ENCODE peak calls at places on chromosomes 16 and 17, in four cellular contexts. O is cardiac fibroblast, L is neural crest cell, E is dorsolateral prefrontal cortex. Y is an unnamed sample.

GRCh38 chr16:88955906-88956305 is 21.1 kb downstream of the CBFA2T3 start:
- DNase-seq in O (no peak), L (no peak), E (no peak), Y (no peak)

GRCh38 chr16:30609002-30609927 is 924 bp downstream of the ZNF689 start:
- DNase-seq in O (peak), L (peak), E (peak), Y (peak)

GRCh38 chr17:1904273-1905052 is 74.7 kb downstream of the RPA1 start:
- DNase-seq in O (no peak), L (no peak), E (no peak), Y (peak)

GRCh38 chr17:36602030-36602737 is 801 bp downstream of the MRM1 start:
- DNase-seq in O (no peak), L (no peak), E (peak), Y (no peak)

GRCh38 chr17:16013943-16014407 is 14.4 kb downstream of the TTC19 start:
- DNase-seq in O (peak), L (peak), E (no peak), Y (no peak)

GRCh38 chr17:56598471-56598870 is 5.0 kb downstream of the NOG start:
- DNase-seq in O (no peak), L (no peak), E (no peak), Y (no peak)

GRCh38 chr17:42408076-42408475 is 15.0 kb downstream of the CAVIN1 start:
- DNase-seq in O (peak), L (peak), E (peak), Y (no peak)

GRCh38 chr17:29838961-29839360 is 91.1 kb downstream of the SSH2 start:
- DNase-seq in O (peak), L (peak), E (peak), Y (no peak)

GRCh38 chr17:38745545-38745944 is 2.6 kb downstream of the PCGF2 start:
- DNase-seq in O (no peak), L (no peak), E (no peak), Y (no peak)

GRCh38 chr17:49846938-49847712 is 744 bp downstream of the TAC4 start:
- DNase-seq in O (no peak), L (no peak), E (no peak), Y (no peak)

GRCh38 chr17:83109793-83110645 is 30.6 kb downstream of the METRNL start:
- DNase-seq in O (peak), L (no peak), E (no peak), Y (no peak)

GRCh38 chr17:59154335-59154720 is 658 bp downstream of the SKA2 start:
- DNase-seq in O (peak), L (peak), E (no peak), Y (no peak)

GRCh38 chr17:44327715-44328449 is 3.3 kb upstream of the SLC25A39 start:
- DNase-seq in O (no peak), L (no peak), E (no peak), Y (no peak)

GRCh38 chr17:75808905-75809621 is 24.5 kb downstream of the UNK start:
- DNase-seq in O (peak), L (no peak), E (no peak), Y (peak)

GRCh38 chr16:76194621-76195015 is 82.6 kb upstream of the CNTNAP4 start:
- DNase-seq in O (no peak), L (no peak), E (no peak), Y (no peak)

GRCh38 chr16:10752843-10753523 is 9.3 kb downstream of the NUBP1 start:
- DNase-seq in O (no peak), L (no peak), E (peak), Y (peak)

GRCh38 chr17:78687125-78687524 is 94.9 kb downstream of the CYTH1 start:
- DNase-seq in O (no peak), L (no peak), E (no peak), Y (no peak)

GRCh38 chr17:66578781-66579489 is 256.0 kb upstream of the CACNG5 start:
- DNase-seq in O (no peak), L (no peak), E (no peak), Y (no peak)

GRCh38 chr17:80861892-80862291 is 129.7 kb upstream of the CHMP6 start:
- DNase-seq in O (peak), L (peak), E (peak), Y (no peak)
- TF ChIP-seq CTCF in O (peak), L (peak), E (peak), Y (no peak)

DNA sequence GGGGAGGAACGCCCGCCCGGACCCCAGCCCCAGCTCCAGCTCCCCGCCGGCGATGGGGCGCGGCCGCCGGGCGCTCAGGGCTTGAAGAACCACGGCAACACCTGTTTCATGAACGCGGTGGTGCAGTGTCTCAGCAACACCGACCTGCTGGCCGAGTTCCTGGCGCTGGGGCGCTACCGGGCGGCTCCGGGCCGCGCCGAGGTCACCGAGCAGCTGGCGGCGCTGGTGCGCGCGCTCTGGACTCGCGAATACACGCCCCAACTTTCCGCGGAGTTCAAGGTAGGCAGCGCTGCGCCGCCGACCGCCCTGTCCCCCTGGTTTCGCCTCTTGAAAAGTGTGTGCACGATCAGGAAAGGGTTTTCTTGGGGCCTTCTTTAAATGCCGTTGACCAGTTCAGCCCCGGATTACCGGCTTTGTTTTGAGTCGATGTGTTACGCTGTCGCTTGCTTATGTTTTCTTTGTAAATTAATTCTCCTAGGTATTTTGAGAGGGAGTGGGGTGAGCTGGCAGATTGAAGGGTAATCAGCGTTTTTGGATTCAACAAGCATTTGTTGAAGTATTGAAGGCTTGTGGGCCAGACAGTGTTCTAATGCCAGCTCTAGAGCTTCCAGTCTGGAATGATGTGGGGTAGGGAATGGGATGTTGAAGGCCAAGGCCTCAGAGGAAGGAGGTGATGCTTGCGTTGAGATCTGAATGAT is 690 bp downstream of the USP43 start:
- DNase-seq in O (no peak), L (peak), E (no peak), Y (peak)
- TF ChIP-seq CTCF in O (no peak), L (no peak), E (no peak), Y (peak)

GRCh38 chr16:50464325-50465290 is 83.6 kb upstream of the NKD1 start:
- DNase-seq in O (no peak), L (no peak), E (no peak), Y (no peak)
- TF ChIP-seq CTCF in O (peak), L (peak), E (no peak), Y (no peak)

GRCh38 chr17:60652484-60653247 is 25.0 kb upstream of the BCAS3 start:
- DNase-seq in O (no peak), L (no peak), E (no peak), Y (peak)

GRCh38 chr17:60646701-60647100 is 30.9 kb upstream of the BCAS3 start:
- DNase-seq in O (no peak), L (no peak), E (no peak), Y (no peak)

GRCh38 chr17:60653569-60653968 is 24.1 kb upstream of the BCAS3 start:
- DNase-seq in O (no peak), L (no peak), E (no peak), Y (no peak)

GRCh38 chr17:60645918-60646523 is 31.6 kb upstream of the BCAS3 start:
- DNase-seq in O (no peak), L (no peak), E (no peak), Y (no peak)

DNA sequence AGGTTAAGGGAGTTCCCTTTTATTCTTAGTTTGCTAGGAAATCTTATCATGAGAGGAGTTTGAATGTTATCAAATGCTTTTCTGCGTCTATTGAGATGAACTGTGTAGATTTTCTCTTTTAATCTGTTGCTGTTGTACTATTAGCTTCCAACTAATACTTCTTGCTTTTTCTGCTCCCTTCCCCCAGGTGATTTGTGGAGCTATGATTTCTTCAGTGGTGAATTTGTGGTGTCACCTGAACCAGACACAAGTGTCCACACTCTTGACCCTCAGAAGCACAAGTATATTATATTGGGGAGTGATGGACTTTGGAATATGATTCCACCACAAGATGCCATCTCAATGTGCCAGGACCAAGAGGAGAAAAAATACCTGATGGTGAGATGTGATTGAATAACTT is 29.9 kb upstream of the BCAS3 start:
- DNase-seq in O (no peak), L (no peak), E (no peak), Y (no peak)
- TF ChIP-seq CTCF in O (no peak), L (no peak), E (no peak), Y (no peak)

DNA sequence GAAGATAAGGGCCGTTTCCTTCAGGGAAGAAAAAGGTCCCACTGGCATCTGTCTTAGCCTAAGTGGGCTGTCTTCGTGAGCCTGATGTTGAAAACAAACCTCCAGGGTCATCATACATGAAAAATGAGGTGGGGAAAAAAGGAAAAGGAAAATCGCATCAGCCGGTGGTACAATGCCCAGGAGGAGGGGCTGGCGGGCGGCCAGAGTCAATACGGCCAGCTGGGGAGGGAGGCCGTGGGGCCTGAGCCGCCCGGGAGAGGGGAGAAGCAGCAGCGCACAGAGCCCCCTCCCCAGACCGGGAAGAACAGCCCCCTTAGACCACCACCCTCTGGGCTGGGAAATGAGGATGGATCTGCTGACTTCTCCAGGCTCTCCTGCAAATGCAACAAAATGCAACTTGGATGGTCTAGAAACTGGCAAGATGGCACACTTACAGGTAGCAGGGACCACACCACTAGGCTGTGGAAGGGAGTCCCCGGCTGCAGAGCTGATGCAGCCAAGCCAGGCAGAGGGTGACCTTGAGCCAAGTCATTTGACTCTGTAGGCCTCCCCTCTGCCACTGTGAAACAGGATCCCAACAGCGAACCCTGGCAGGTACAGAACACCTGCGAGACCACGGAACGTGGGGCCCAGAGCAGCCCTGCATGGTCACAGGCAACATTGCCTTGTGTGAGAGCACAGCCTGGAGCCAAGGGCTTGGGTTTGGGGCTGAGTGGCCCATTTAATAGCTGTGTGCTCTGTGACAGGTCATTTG is 448.6 kb downstream of the SOX9 start:
- DNase-seq in O (no peak), L (no peak), E (no peak), Y (no peak)
- TF ChIP-seq CTCF in O (no peak), L (no peak), E (no peak), Y (no peak)

DNA sequence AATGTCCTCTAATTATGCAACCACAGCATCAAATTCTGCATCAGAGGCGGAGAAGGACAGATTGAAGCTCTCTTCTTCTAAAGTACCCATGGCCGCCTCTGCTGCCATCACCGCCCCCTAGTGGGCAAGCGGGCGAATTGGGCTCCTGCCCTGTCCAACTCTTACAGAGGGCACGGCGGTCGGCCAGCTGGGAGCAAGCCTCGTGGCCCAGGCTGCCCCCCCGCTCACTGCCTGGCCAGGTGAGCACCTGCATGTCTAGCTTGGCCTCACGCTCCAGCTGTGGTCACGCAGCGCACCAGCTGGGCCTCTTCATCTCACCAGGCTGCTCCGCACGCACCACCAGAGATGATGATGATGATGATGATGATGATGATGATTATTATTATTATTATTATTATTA is 146.1 kb upstream of the TOM1L1 start:
- DNase-seq in O (no peak), L (no peak), E (no peak), Y (no peak)
- TF ChIP-seq CTCF in O (no peak), L (peak), E (no peak), Y (peak)

GRCh38 chr16:81586421-81586820 is 141.8 kb downstream of the CMIP start:
- DNase-seq in O (no peak), L (no peak), E (no peak), Y (no peak)

GRCh38 chr16:81587626-81588160 is 143.1 kb downstream of the CMIP start:
- DNase-seq in O (no peak), L (no peak), E (no peak), Y (no peak)

GRCh38 chr16:81586976-81587625 is 142.5 kb downstream of the CMIP start:
- DNase-seq in O (no peak), L (no peak), E (no peak), Y (no peak)

GRCh38 chr16:81583893-81584705 is 139.5 kb downstream of the CMIP start:
- DNase-seq in O (peak), L (no peak), E (no peak), Y (no peak)

DNA sequence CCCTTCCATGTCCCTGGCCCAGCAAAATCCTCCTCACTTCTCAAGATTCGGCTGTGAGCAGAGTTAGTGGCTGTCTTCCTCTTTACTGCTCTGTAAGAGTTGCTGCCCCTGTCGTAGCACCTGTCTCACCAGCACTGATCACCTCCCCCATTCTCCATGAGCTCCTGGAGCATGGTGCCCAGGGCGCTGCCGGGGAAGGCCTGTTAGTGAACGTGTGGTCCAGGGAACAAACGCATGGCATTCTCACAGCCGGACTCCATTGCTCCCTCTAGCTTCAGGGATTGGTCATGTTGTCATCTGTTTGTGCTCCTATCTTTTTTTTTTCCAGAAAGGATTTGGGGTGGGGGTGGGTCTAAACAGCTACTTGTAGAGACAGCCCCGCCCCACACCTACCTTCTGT is 141.2 kb downstream of the CMIP start:
- DNase-seq in O (no peak), L (no peak), E (no peak), Y (no peak)
- TF ChIP-seq CTCF in O (peak), L (peak), E (peak), Y (no peak)